ENCODE peak calls at places on chromosomes 16 and 17, in nine cellular contexts. One of them, this sample, is unnamed.

GRCh38 chr16:30896203-30896889 is at the start of gene CTF1:
- DNase-seq in stomach: peak
- DNase-seq in body of pancreas: peak
- DNase-seq in transverse colon: peak
- DNase-seq in breast epithelium: peak
- DNase-seq in lower leg skin: peak
- DNase-seq in tibial nerve: peak
- DNase-seq in heart left ventricle: peak
- DNase-seq in Peyer's patch: peak
- DNase-seq in this sample: peak

GRCh38 chr16:5042574-5043171 is 8.9 kb upstream of the NAGPA start:
- DNase-seq in transverse colon: no peak
- DNase-seq in Peyer's patch: no peak
- DNase-seq in tibial nerve: no peak
- DNase-seq in breast epithelium: no peak
- DNase-seq in heart left ventricle: no peak
- DNase-seq in body of pancreas: no peak
- DNase-seq in stomach: no peak
- DNase-seq in lower leg skin: no peak
- DNase-seq in this sample: no peak

GRCh38 chr17:17109896-17110295 is 67.6 kb downstream of the MPRIP start:
- DNase-seq in tibial nerve: peak
- DNase-seq in breast epithelium: no peak
- DNase-seq in transverse colon: peak
- DNase-seq in Peyer's patch: peak
- DNase-seq in heart left ventricle: no peak
- DNase-seq in lower leg skin: peak
- DNase-seq in body of pancreas: no peak
- DNase-seq in stomach: peak
- DNase-seq in this sample: no peak

GRCh38 chr17:29621751-29622194 is 939 bp downstream of the CORO6 start:
- DNase-seq in body of pancreas: no peak
- DNase-seq in tibial nerve: no peak
- DNase-seq in transverse colon: no peak
- DNase-seq in stomach: no peak
- DNase-seq in breast epithelium: no peak
- DNase-seq in Peyer's patch: no peak
- DNase-seq in lower leg skin: no peak
- DNase-seq in heart left ventricle: no peak
- DNase-seq in this sample: no peak

GRCh38 chr16:81041696-81042095 is 6.1 kb downstream of the ATMIN start:
- DNase-seq in tibial nerve: no peak
- DNase-seq in lower leg skin: no peak
- DNase-seq in Peyer's patch: no peak
- DNase-seq in heart left ventricle: no peak
- DNase-seq in body of pancreas: no peak
- DNase-seq in breast epithelium: no peak
- DNase-seq in stomach: no peak
- DNase-seq in transverse colon: no peak
- DNase-seq in this sample: no peak

GRCh38 chr17:280216-280615 is 72.4 kb downstream of the RPH3AL start:
- DNase-seq in tibial nerve: no peak
- DNase-seq in heart left ventricle: peak
- DNase-seq in stomach: peak
- DNase-seq in Peyer's patch: peak
- DNase-seq in breast epithelium: no peak
- DNase-seq in body of pancreas: no peak
- DNase-seq in lower leg skin: no peak
- DNase-seq in transverse colon: no peak
- DNase-seq in this sample: no peak

GRCh38 chr16:57012353-57012752 is 23.0 kb downstream of the NLRC5 start:
- DNase-seq in stomach: no peak
- DNase-seq in body of pancreas: no peak
- DNase-seq in lower leg skin: no peak
- DNase-seq in Peyer's patch: no peak
- DNase-seq in tibial nerve: no peak
- DNase-seq in breast epithelium: no peak
- DNase-seq in heart left ventricle: no peak
- DNase-seq in transverse colon: no peak
- DNase-seq in this sample: no peak

GRCh38 chr17:66724581-66725341 is 110.2 kb upstream of the CACNG5 start:
- DNase-seq in Peyer's patch: no peak
- DNase-seq in heart left ventricle: no peak
- DNase-seq in body of pancreas: no peak
- DNase-seq in tibial nerve: no peak
- DNase-seq in lower leg skin: no peak
- DNase-seq in breast epithelium: no peak
- DNase-seq in transverse colon: no peak
- DNase-seq in stomach: peak
- DNase-seq in this sample: peak

GRCh38 chr16:48597563-48598392 is 12.2 kb downstream of the N4BP1 start:
- DNase-seq in lower leg skin: no peak
- DNase-seq in transverse colon: no peak
- DNase-seq in heart left ventricle: no peak
- DNase-seq in Peyer's patch: no peak
- DNase-seq in breast epithelium: no peak
- DNase-seq in tibial nerve: no peak
- DNase-seq in stomach: no peak
- DNase-seq in body of pancreas: no peak
- DNase-seq in this sample: no peak

GRCh38 chr17:31544186-31544585 is 152.7 kb downstream of the RAB11FIP4 start:
- DNase-seq in body of pancreas: no peak
- DNase-seq in stomach: no peak
- DNase-seq in lower leg skin: no peak
- DNase-seq in heart left ventricle: no peak
- DNase-seq in breast epithelium: no peak
- DNase-seq in Peyer's patch: no peak
- DNase-seq in tibial nerve: no peak
- DNase-seq in transverse colon: no peak
- DNase-seq in this sample: no peak

GRCh38 chr16:56864910-56865309 is at the start of gene SLC12A3:
- DNase-seq in tibial nerve: no peak
- DNase-seq in transverse colon: no peak
- DNase-seq in breast epithelium: no peak
- DNase-seq in Peyer's patch: no peak
- DNase-seq in heart left ventricle: no peak
- DNase-seq in lower leg skin: no peak
- DNase-seq in body of pancreas: no peak
- DNase-seq in stomach: no peak
- DNase-seq in this sample: no peak

GRCh38 chr16:79845006-79845733 is 244.6 kb upstream of the MAF start:
- DNase-seq in lower leg skin: no peak
- DNase-seq in stomach: no peak
- DNase-seq in breast epithelium: no peak
- DNase-seq in heart left ventricle: no peak
- DNase-seq in body of pancreas: no peak
- DNase-seq in Peyer's patch: no peak
- DNase-seq in tibial nerve: no peak
- DNase-seq in transverse colon: no peak
- DNase-seq in this sample: no peak

GRCh38 chr16:29820271-29820701 is at the start of gene MVP:
- DNase-seq in transverse colon: peak
- DNase-seq in lower leg skin: no peak
- DNase-seq in body of pancreas: peak
- DNase-seq in stomach: peak
- DNase-seq in Peyer's patch: peak
- DNase-seq in breast epithelium: no peak
- DNase-seq in heart left ventricle: peak
- DNase-seq in tibial nerve: peak
- DNase-seq in this sample: peak

GRCh38 chr17:12744298-12744697 is 45.0 kb upstream of the ARHGAP44 start:
- DNase-seq in breast epithelium: no peak
- DNase-seq in lower leg skin: no peak
- DNase-seq in body of pancreas: no peak
- DNase-seq in stomach: no peak
- DNase-seq in transverse colon: no peak
- DNase-seq in Peyer's patch: no peak
- DNase-seq in heart left ventricle: peak
- DNase-seq in tibial nerve: no peak
- DNase-seq in this sample: no peak

GRCh38 chr16:80948886-80949502 is 57.7 kb downstream of the CMC2 start:
- DNase-seq in stomach: no peak
- DNase-seq in tibial nerve: no peak
- DNase-seq in Peyer's patch: peak
- DNase-seq in transverse colon: peak
- DNase-seq in heart left ventricle: no peak
- DNase-seq in breast epithelium: no peak
- DNase-seq in lower leg skin: no peak
- DNase-seq in body of pancreas: peak
- DNase-seq in this sample: no peak

GRCh38 chr16:52548261-52549010 is 1.5 kb upstream of the TOX3 start:
- DNase-seq in tibial nerve: no peak
- DNase-seq in transverse colon: no peak
- DNase-seq in heart left ventricle: no peak
- DNase-seq in body of pancreas: no peak
- DNase-seq in stomach: no peak
- DNase-seq in Peyer's patch: no peak
- DNase-seq in lower leg skin: no peak
- DNase-seq in breast epithelium: no peak
- DNase-seq in this sample: no peak

DNA sequence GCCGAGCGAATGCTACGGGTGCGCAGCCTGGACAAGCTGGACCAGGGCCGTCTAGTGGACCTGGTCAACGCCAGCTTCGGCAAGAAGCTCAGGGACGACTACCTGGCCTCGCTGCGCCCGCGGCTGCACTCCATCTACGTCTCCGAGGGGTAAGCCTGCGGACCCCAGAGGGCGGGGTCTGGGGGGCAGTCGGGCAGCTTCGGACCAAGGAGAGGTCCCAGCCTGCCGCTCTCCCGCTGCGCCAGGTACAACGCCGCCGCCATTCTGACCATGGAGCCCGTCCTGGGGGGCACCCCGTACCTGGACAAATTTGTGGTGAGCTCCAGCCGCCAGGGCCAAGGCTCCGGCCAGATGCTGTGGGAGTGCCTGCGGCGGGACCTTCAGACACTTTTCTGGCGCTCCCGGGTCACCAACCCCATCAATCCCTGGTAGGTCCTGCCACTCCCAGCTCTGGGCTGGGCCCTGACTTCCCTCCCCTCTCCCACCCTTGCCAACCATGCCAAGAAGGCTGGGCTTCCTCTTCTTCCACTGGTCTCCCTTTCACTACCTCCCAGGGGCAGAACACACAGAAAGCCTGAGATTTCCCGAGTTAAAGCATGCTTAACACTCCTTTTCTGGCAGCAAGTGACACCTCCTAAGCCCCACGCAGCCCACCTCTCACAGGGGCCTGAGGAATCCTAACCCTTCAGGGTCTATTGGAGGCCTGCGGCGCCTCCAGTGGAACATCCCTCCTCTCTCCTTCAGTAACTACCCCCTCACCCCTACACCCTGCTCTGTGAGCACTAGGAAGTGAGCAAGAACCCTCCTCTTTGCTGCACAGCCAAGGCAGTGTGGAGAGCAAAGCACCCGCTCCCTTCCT is 3.2 kb downstream of the NAGS start:
- DNase-seq in Peyer's patch: no peak
- DNase-seq in body of pancreas: no peak
- DNase-seq in stomach: no peak
- DNase-seq in tibial nerve: no peak
- DNase-seq in lower leg skin: no peak
- DNase-seq in breast epithelium: no peak
- DNase-seq in heart left ventricle: peak
- DNase-seq in transverse colon: peak
- DNase-seq in this sample: no peak
- TF ChIP-seq POLR2A in Peyer's patch: no peak
- TF ChIP-seq POLR2A in body of pancreas: no peak
- TF ChIP-seq POLR2A in stomach: no peak
- TF ChIP-seq POLR2A in tibial nerve: no peak
- TF ChIP-seq POLR2A in lower leg skin: no peak
- TF ChIP-seq POLR2A in breast epithelium: no peak
- TF ChIP-seq POLR2A in heart left ventricle: no peak
- TF ChIP-seq POLR2A in transverse colon: no peak
- TF ChIP-seq POLR2A in this sample: no peak

DNA sequence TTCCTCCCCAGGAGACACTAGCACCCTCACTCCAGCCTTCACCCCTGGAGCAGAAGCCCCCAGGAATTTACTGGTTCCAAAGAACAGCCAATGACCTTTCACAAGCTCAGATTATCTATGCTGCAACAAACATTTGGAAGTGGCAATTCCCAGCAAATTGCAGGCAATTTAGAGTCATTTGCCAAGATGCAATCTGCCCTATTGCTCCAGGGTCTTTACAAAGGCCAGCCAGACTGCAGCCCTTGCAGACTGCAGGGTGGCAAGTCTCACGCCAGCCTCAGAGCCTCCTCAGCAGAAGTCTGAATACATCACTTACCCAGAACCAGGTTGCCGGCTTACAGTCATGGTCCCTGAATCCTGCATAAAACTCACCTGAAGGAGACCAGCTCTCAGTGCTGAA is 21.8 kb downstream of the AXIN1 start:
- DNase-seq in tibial nerve: no peak
- DNase-seq in body of pancreas: no peak
- DNase-seq in breast epithelium: no peak
- DNase-seq in lower leg skin: no peak
- DNase-seq in heart left ventricle: no peak
- DNase-seq in Peyer's patch: no peak
- DNase-seq in stomach: no peak
- DNase-seq in transverse colon: no peak
- DNase-seq in this sample: no peak
- TF ChIP-seq CTCF in tibial nerve: no peak
- TF ChIP-seq CTCF in body of pancreas: no peak
- TF ChIP-seq CTCF in breast epithelium: no peak
- TF ChIP-seq CTCF in lower leg skin: no peak
- TF ChIP-seq CTCF in heart left ventricle: no peak
- TF ChIP-seq CTCF in Peyer's patch: no peak
- TF ChIP-seq CTCF in stomach: no peak
- TF ChIP-seq CTCF in transverse colon: no peak
- TF ChIP-seq CTCF in this sample: no peak

DNA sequence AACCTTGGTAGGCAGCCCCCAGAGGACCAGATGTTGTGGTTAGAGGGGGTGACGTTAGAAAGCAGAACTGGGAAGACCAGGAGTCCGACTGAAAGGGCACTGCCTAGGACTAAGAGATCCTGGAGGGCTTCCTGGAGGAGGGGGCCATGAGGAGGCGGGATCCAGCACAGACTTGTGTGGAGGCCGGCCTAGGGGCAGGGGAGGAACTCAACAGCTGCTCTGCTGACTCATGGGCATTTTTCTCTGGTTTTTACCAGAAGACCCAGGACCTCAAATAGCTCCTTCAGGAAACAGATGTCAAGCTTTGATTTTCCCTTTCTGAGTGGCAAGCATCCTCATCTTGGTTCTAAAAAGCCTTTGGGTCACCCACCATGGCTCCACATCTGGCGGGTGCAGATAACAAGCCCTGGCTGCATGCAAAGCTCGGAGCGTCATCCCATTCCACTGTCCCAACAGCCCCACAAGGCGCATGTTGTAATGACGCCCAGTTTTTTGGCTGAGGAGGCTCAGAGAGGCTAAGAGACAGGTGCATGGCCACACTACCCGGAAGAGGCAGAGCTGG is 29.0 kb downstream of the IL21R start:
- DNase-seq in lower leg skin: peak
- DNase-seq in tibial nerve: no peak
- DNase-seq in stomach: peak
- DNase-seq in breast epithelium: no peak
- DNase-seq in heart left ventricle: no peak
- DNase-seq in body of pancreas: no peak
- DNase-seq in Peyer's patch: peak
- DNase-seq in transverse colon: no peak
- DNase-seq in this sample: no peak
- TF ChIP-seq POLR2A in lower leg skin: no peak
- TF ChIP-seq POLR2A in tibial nerve: no peak
- TF ChIP-seq POLR2A in stomach: no peak
- TF ChIP-seq POLR2A in breast epithelium: no peak
- TF ChIP-seq POLR2A in heart left ventricle: no peak
- TF ChIP-seq POLR2A in body of pancreas: no peak
- TF ChIP-seq POLR2A in Peyer's patch: no peak
- TF ChIP-seq POLR2A in transverse colon: no peak
- TF ChIP-seq POLR2A in this sample: no peak

GRCh38 chr16:90026135-90026534 is 6.9 kb upstream of the DBNDD1 start:
- DNase-seq in body of pancreas: no peak
- DNase-seq in Peyer's patch: no peak
- DNase-seq in tibial nerve: no peak
- DNase-seq in breast epithelium: no peak
- DNase-seq in heart left ventricle: no peak
- DNase-seq in transverse colon: no peak
- DNase-seq in lower leg skin: no peak
- DNase-seq in stomach: no peak
- DNase-seq in this sample: no peak
- TF ChIP-seq CTCF in body of pancreas: no peak
- TF ChIP-seq CTCF in Peyer's patch: no peak
- TF ChIP-seq CTCF in tibial nerve: no peak
- TF ChIP-seq CTCF in breast epithelium: no peak
- TF ChIP-seq CTCF in heart left ventricle: no peak
- TF ChIP-seq CTCF in transverse colon: no peak
- TF ChIP-seq CTCF in lower leg skin: no peak
- TF ChIP-seq CTCF in stomach: no peak
- TF ChIP-seq CTCF in this sample: no peak